ENCODE peak calls at places on chromosomes 6 and 20, in five cellular contexts. X is brain microvascular endothelial cell, K is fibroblast of mammary gland, Y is K562, J is SK-N-SH. Z is an unnamed sample.

GRCh38 chr6:144305985-144306384 is 20.9 kb downstream of the UTRN start:
- DNase-seq in J (no peak), K (peak; percentile 60), X (peak; percentile 69), Y (no peak), Z (no peak)

GRCh38 chr6:14711056-14711703 is 534.7 kb upstream of the JARID2 start:
- DNase-seq in K (peak; percentile 96), X (peak; percentile 97), J (peak; percentile 25), Y (peak; percentile 94), Z (peak; percentile 78)

GRCh38 chr20:53654932-53655674 is 61.5 kb upstream of the ZNF217 start:
- DNase-seq in Y (peak; percentile 47), X (no peak), K (no peak), J (no peak), Z (no peak)

GRCh38 chr6:128371113-128371512 is 149.3 kb downstream of the PTPRK start:
- DNase-seq in J (no peak), Y (no peak), K (no peak), X (no peak), Z (no peak)

GRCh38 chr6:14200047-14200446 is 82.5 kb downstream of the CD83 start:
- DNase-seq in J (no peak), Y (no peak), X (peak; percentile 41), K (peak; percentile 87), Z (no peak)

GRCh38 chr6:161434331-161434730 is 160.5 kb upstream of the AGPAT4 start:
- DNase-seq in K (peak; percentile 61), J (no peak), X (no peak), Y (no peak), Z (no peak)

GRCh38 chr6:114164206-114164605 is 178.6 kb downstream of the HS3ST5 start:
- DNase-seq in J (no peak), Y (no peak), X (no peak), K (no peak), Z (no peak)

GRCh38 chr6:46095251-46095650 is 34.5 kb upstream of the ENPP4 start:
- DNase-seq in K (no peak), J (no peak), X (no peak), Y (no peak), Z (no peak)

GRCh38 chr6:10413850-10414765 is 766 bp downstream of the TFAP2A start:
- DNase-seq in K (no peak), X (no peak), J (no peak), Y (peak; percentile 42), Z (peak; percentile 66)

GRCh38 chr6:105459884-105460283 is 57.0 kb upstream of the PREP start:
- DNase-seq in Y (no peak), X (peak; percentile 53), J (no peak), K (peak; percentile 67), Z (no peak)

GRCh38 chr6:90233994-90234393 is 62.6 kb downstream of the BACH2 start:
- DNase-seq in X (no peak), Y (no peak), K (no peak), J (no peak), Z (no peak)

GRCh38 chr6:41286544-41287346 is at the start of gene TREM1:
- DNase-seq in X (peak; percentile 56), Y (no peak), K (peak; percentile 92), J (no peak), Z (peak; percentile 6)

GRCh38 chr6:153108320-153108719 is 22.8 kb downstream of the RGS17 start:
- DNase-seq in Y (no peak), J (peak; percentile 14), X (no peak), K (peak; percentile 64), Z (peak; percentile 50)

GRCh38 chr6:4482461-4482860 is 293.7 kb upstream of the CDYL start:
- DNase-seq in X (no peak), J (no peak), K (no peak), Y (no peak), Z (no peak)

GRCh38 chr6:117399924-117400323 is 25.8 kb downstream of the ROS1 start:
- DNase-seq in J (peak; percentile 8), X (no peak), Y (no peak), K (no peak), Z (peak; percentile 22)

GRCh38 chr20:33666293-33667244 is at the start of gene ACTL10:
- DNase-seq in K (peak; percentile 98), Y (peak; percentile 98), X (peak; percentile 98), J (peak; percentile 94), Z (peak; percentile 98)
- H3K4me3 ChIP-seq in K (peak within 1 kb of the TSS; percentile 45), Y (no peak within 1 kb of the TSS), X (peak within 1 kb of the TSS; percentile 57), J (peak within 1 kb of the TSS; percentile 41), Z (peak within 1 kb of the TSS; percentile 53)

GRCh38 chr20:709864-710761 is 34.5 kb upstream of the SCRT2 start:
- DNase-seq in Y (no peak), X (no peak), K (no peak), J (peak; percentile 93), Z (peak; percentile 70)

GRCh38 chr20:707711-708110 is 32.1 kb upstream of the SCRT2 start:
- DNase-seq in X (no peak), J (no peak), K (no peak), Y (no peak), Z (no peak)

GRCh38 chr20:710762-711120 is 35.1 kb upstream of the SCRT2 start:
- DNase-seq in X (no peak), K (no peak), Y (no peak), J (no peak), Z (peak; percentile 40)

GRCh38 chr20:708956-709355 is 33.4 kb upstream of the SCRT2 start:
- DNase-seq in X (no peak), Y (no peak), K (no peak), J (no peak), Z (no peak)

DNA sequence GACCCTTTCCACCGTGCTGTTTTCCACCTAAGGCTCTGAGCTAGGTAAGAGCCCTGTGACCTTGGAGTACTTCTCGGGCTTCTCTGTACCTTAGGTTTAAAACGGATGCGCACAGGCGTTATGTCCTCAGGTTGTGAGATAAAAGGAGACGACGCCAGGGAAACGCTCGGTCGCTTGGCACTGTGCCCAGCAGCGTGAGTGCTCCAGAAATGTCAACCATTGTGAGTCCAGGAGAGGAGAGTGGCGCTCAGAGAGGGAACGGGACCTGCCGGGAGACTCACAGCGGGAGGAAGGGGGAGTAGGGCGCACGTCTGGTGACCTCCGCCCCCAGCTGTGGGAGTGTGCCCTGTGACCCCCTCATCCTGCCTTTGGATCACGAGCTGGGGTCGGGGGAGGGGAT is 33.8 kb upstream of the SCRT2 start:
- DNase-seq in K (peak; percentile 2), J (peak; percentile 71), X (no peak), Y (peak; percentile 36), Z (no peak)
- H3K4me3 ChIP-seq in K (no peak overlapping the region), J (no peak overlapping the region), X (no peak overlapping the region), Y (no peak overlapping the region), Z (peak overlapping the region; percentile 65)

DNA sequence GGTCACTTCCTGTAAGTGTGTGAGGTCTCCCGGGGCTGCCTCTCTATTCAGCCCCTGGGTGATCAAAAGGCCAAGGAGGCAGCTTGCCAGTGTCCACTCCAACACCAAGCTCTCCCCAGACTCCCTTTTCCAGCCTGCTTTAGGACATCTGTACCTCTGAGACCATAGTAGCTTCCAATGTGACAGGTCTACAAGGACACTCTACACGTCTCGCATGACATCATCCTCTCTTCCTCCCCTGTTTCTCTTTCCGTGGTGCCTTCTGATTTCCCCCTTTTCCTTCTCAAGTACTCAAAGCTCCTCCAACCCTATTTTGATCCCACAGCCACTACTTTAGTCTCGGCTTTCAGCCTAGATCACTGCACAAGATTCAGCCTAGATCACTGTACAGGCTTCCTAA is 26.4 kb downstream of the HLA-F start:
- DNase-seq in X (no peak), K (no peak), Y (no peak), J (no peak), Z (no peak)
- H3K4me3 ChIP-seq in X (no peak overlapping the region), K (no peak overlapping the region), Y (no peak overlapping the region), J (no peak overlapping the region), Z (peak overlapping the region; percentile 69)

GRCh38 chr20:49569403-49570115 is 1.6 kb upstream of the PTGIS start:
- DNase-seq in X (peak; percentile 26), K (no peak), J (no peak), Y (no peak), Z (no peak)

GRCh38 chr20:49563015-49563980 is 4.6 kb downstream of the PTGIS start:
- DNase-seq in X (no peak), J (no peak), K (no peak), Y (no peak), Z (no peak)

GRCh38 chr20:49568491-49569151 is 684 bp upstream of the PTGIS start:
- DNase-seq in K (no peak), J (no peak), Y (no peak), X (no peak), Z (peak; percentile 95)

GRCh38 chr20:49567421-49568256 is at the start of gene PTGIS:
- DNase-seq in Y (no peak), J (peak; percentile 87), K (no peak), X (no peak), Z (peak; percentile 86)

DNA sequence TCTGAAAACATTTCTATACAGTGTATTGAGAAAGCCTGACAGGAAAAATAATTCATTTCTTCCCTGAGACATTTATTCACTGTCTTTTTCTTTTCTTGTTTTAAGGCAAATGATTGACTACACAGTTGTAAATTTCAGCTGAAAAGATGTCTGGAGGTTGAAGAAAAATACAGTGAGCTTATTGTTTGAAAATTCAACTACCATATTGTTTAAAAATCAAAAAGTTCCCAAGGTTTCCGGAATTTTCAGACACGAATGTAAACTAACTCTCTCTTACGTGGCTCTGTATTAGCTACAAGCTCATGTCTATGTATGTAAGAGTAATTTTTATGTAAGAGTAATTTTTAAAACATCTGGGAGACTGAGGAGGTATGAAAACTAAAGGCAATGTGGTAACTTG is 1.5 kb downstream of the PTGIS start:
- DNase-seq in K (no peak), Y (no peak), X (no peak), J (no peak), Z (no peak)
- H3K4me3 ChIP-seq in K (peak overlapping the region; percentile 54), Y (no peak overlapping the region), X (no peak overlapping the region), J (no peak overlapping the region), Z (peak overlapping the region; percentile 89)

GRCh38 chr6:79869600-79870084 is 77.7 kb downstream of the ELOVL4 start:
- DNase-seq in J (peak; percentile 82), Y (peak; percentile 90), K (peak; percentile 63), X (peak; percentile 55), Z (peak; percentile 89)
- H3K4me3 ChIP-seq in J (peak overlapping the region; percentile 31), Y (peak overlapping the region; percentile 7), K (peak overlapping the region; percentile 18), X (peak overlapping the region; percentile 4), Z (peak overlapping the region; percentile 39)

GRCh38 chr20:4809707-4810106 is 88.0 kb downstream of the PRND start:
- DNase-seq in J (no peak), Y (no peak), X (no peak), K (no peak), Z (no peak)
- H3K4me3 ChIP-seq in J (no peak overlapping the region), Y (no peak overlapping the region), X (no peak overlapping the region), K (no peak overlapping the region), Z (no peak overlapping the region)

GRCh38 chr6:151131346-151131745 is 108.4 kb upstream of the AKAP12 start:
- DNase-seq in K (peak; percentile 68), X (no peak), J (no peak), Y (no peak), Z (no peak)
- H3K4me3 ChIP-seq in K (no peak overlapping the region), X (no peak overlapping the region), J (no peak overlapping the region), Y (no peak overlapping the region), Z (no peak overlapping the region)